ENCODE peak calls at places on chromosomes 13 and 19, in four cellular contexts. One of them, this sample, is unnamed.

GRCh38 chr13:57629391-57629804 is 2.1 kb upstream of the PCDH17 start:
- DNase-seq in HepG2: no peak
- DNase-seq in GM12878: no peak
- DNase-seq in K562: no peak
- DNase-seq in this sample: peak; percentile 32

GRCh38 chr13:114128624-114129522 is 3.5 kb downstream of the RASA3 start:
- DNase-seq in HepG2: no peak
- DNase-seq in K562: peak; percentile 87
- DNase-seq in GM12878: peak; percentile 81
- DNase-seq in this sample: no peak

GRCh38 chr13:63351533-63351932 is 1935.9 kb upstream of the PCDH20 start:
- DNase-seq in GM12878: no peak
- DNase-seq in K562: no peak
- DNase-seq in HepG2: no peak
- DNase-seq in this sample: no peak

GRCh38 chr19:14090509-14091085 is at the start of gene SAMD1:
- DNase-seq in GM12878: no peak
- DNase-seq in K562: peak; percentile 96
- DNase-seq in HepG2: peak; percentile 73
- DNase-seq in this sample: peak; percentile 95

GRCh38 chr19:4503224-4504170 is 14.8 kb downstream of the PLIN4 start:
- DNase-seq in K562: no peak
- DNase-seq in GM12878: no peak
- DNase-seq in HepG2: no peak
- DNase-seq in this sample: no peak

GRCh38 chr13:113836917-113837553 is 26.8 kb downstream of the GAS6 start:
- DNase-seq in K562: no peak
- DNase-seq in GM12878: no peak
- DNase-seq in HepG2: no peak
- DNase-seq in this sample: peak; percentile 61

GRCh38 chr13:25463496-25463895 is 91.7 kb downstream of the ATP8A2 start:
- DNase-seq in K562: no peak
- DNase-seq in HepG2: no peak
- DNase-seq in GM12878: no peak
- DNase-seq in this sample: no peak

GRCh38 chr19:43464089-43464775 is 1.2 kb downstream of the LYPD3 start:
- DNase-seq in K562: peak; percentile 73
- DNase-seq in HepG2: no peak
- DNase-seq in GM12878: no peak
- DNase-seq in this sample: peak; percentile 87

GRCh38 chr13:106033634-106034033 is 501.8 kb downstream of the EFNB2 start:
- DNase-seq in GM12878: no peak
- DNase-seq in HepG2: peak; percentile 4
- DNase-seq in K562: no peak
- DNase-seq in this sample: no peak

GRCh38 chr13:107043016-107043957 is 475.4 kb upstream of the ARGLU1 start:
- DNase-seq in GM12878: no peak
- DNase-seq in HepG2: no peak
- DNase-seq in K562: no peak
- DNase-seq in this sample: no peak
- TF ChIP-seq ZBTB33 in GM12878: no peak
- TF ChIP-seq ZBTB33 in HepG2: no peak
- TF ChIP-seq ZBTB33 in K562: no peak
- TF ChIP-seq ZBTB33 in this sample: no peak

GRCh38 chr19:35671818-35672217 is 5.5 kb downstream of the UPK1A start:
- DNase-seq in K562: peak; percentile 78
- DNase-seq in HepG2: peak; percentile 54
- DNase-seq in GM12878: no peak
- DNase-seq in this sample: no peak
- TF ChIP-seq USF2 in K562: no peak
- TF ChIP-seq USF2 in HepG2: no peak
- TF ChIP-seq USF2 in GM12878: no peak
- TF ChIP-seq USF2 in this sample: no peak

DNA sequence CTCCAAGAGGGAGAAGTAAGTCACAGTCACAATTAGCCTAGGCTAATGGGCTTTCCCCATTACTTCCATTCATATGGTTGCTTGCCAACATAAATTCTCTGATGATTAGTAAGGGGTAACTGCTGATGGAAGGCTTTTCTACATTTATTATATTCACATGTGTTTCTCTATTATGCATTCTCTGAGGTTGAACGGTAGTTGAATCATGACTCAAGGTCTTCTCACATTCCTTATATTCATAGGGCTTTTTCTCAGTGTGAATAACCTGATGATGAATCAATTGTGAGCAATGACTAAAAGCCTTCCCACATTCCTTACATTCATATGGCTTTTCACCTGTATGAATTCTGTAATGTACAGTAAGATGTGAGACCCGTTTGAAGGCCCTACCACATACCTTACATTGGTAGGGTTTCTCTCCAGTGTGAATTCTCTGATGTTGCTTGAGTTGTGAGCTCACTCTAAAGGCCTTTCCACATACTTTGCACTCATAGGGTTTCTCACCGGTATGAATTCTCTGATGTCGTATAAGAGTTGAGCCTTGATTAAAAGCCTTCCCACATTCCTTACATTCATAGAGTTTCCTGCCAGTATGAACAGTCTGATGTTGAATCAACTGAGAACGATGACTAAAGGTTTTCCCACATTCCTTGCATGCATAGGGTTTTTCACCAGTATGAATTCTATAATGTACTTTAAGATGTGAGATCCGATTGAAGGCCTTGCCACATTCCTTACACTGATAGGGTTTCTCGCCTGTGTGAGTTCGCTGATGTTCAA is 9.3 kb downstream of the ZNF582 start:
- DNase-seq in GM12878: no peak
- DNase-seq in HepG2: no peak
- DNase-seq in K562: no peak
- DNase-seq in this sample: no peak
- TF ChIP-seq ZBTB33 in GM12878: no peak
- TF ChIP-seq ZBTB33 in HepG2: no peak
- TF ChIP-seq ZBTB33 in K562: no peak
- TF ChIP-seq ZBTB33 in this sample: no peak

GRCh38 chr13:54445453-54445852 is 1416.8 kb downstream of the OLFM4 start:
- DNase-seq in GM12878: no peak
- DNase-seq in K562: no peak
- DNase-seq in HepG2: no peak
- DNase-seq in this sample: no peak
- TF ChIP-seq USF2 in GM12878: no peak
- TF ChIP-seq USF2 in K562: no peak
- TF ChIP-seq USF2 in HepG2: no peak
- TF ChIP-seq USF2 in this sample: no peak

DNA sequence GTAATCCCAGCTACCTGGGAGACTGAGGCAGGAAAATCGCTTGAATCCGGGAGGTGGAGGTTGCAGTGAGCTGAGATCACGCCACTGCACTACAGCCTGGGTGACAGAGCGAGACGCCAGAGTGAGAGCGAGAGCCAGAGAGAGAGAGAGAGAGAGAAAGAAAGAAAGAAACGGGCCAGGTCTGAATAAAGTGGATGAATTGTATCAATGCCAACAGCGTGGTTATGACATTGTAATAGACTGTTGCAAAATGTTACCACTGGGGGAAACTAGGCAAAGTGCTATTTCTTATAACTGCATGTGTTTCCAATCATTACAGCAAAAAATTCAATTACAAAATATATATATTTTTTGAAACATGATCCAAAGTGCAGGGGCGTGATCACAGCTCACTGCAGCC is 11.8 kb upstream of the BTBD2 start:
- DNase-seq in GM12878: no peak
- DNase-seq in HepG2: no peak
- DNase-seq in K562: no peak
- DNase-seq in this sample: no peak
- TF ChIP-seq ZBTB33 in GM12878: no peak
- TF ChIP-seq ZBTB33 in HepG2: no peak
- TF ChIP-seq ZBTB33 in K562: no peak
- TF ChIP-seq ZBTB33 in this sample: no peak

DNA sequence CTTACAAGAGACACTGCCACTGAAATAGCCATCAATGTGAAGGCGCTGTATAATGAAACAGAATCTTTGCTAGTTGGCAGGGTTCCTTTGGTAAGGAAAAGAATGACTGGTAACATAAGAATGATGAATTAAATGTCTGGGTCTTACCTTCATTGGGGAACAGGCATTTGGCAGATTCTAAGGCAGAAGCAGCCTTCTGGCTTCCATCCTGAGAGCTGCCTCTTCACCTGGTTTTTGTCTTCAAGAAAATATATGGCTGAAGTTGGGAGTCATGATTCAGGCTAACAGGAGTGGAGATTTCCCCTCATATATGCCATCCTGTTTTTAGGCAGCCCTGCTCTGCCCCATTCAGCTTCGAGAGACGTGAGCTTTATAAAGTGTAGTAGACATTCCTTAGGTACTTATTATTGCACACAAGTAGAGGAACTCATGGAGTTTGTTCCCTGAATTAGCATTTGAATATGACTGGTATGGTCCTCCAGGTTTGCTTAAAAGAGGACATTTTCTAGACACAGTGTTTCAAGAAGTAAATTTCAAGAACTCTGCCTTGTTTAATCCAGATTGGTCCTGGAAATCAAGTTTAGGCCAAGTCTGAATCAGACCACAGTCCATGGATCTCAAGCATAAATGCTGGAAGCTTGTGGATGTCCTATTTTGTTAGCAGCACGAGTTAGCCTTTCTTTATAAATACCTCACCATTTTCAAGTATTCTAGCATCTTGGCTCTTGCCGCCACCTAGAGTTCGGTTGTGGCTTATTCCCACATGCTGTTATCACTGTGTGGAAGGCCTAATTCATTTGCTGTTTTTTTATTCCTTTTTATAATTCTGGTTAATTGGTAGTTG is 56.2 kb upstream of the AKAP11 start:
- DNase-seq in K562: peak; percentile 45
- DNase-seq in GM12878: peak; percentile 4
- DNase-seq in HepG2: peak; percentile 10
- DNase-seq in this sample: peak; percentile 9
- TF ChIP-seq USF2 in K562: no peak
- TF ChIP-seq USF2 in GM12878: no peak
- TF ChIP-seq USF2 in HepG2: no peak
- TF ChIP-seq USF2 in this sample: no peak

This sample was measured in SK-N-SH.